ENCODE peak calls at places on chromosome 19, in six cellular contexts. One of them, this sample, is unnamed.

GRCh38 chr19:19115954-19116353 is 22.3 kb downstream of the TMEM161A start:
- DNase-seq in Peyer's patch: peak
- DNase-seq in GM13976: peak
- DNase-seq in astrocyte of the cerebellum: no peak
- DNase-seq in body of pancreas: peak
- DNase-seq in head of caudate nucleus: peak
- DNase-seq in this sample: no peak

GRCh38 chr19:33890569-33890968 is 93.9 kb downstream of the KCTD15 start:
- DNase-seq in Peyer's patch: no peak
- DNase-seq in GM13976: no peak
- DNase-seq in astrocyte of the cerebellum: no peak
- DNase-seq in body of pancreas: no peak
- DNase-seq in head of caudate nucleus: no peak
- DNase-seq in this sample: no peak

GRCh38 chr19:18869231-18869575 is 26.8 kb downstream of the CERS1 start:
- DNase-seq in Peyer's patch: no peak
- DNase-seq in GM13976: no peak
- DNase-seq in astrocyte of the cerebellum: no peak
- DNase-seq in body of pancreas: no peak
- DNase-seq in head of caudate nucleus: no peak
- DNase-seq in this sample: no peak

GRCh38 chr19:28633223-28634030 is 579.5 kb downstream of the UQCRFS1 start:
- DNase-seq in Peyer's patch: no peak
- DNase-seq in GM13976: peak
- DNase-seq in astrocyte of the cerebellum: peak
- DNase-seq in body of pancreas: peak
- DNase-seq in head of caudate nucleus: peak
- DNase-seq in this sample: peak

GRCh38 chr19:19558055-19558454 is 20.0 kb downstream of the CILP2 start:
- DNase-seq in Peyer's patch: no peak
- DNase-seq in GM13976: no peak
- DNase-seq in astrocyte of the cerebellum: no peak
- DNase-seq in body of pancreas: no peak
- DNase-seq in head of caudate nucleus: no peak
- DNase-seq in this sample: no peak

GRCh38 chr19:46009530-46010510 is 13.0 kb downstream of the PGLYRP1 start:
- DNase-seq in Peyer's patch: peak
- DNase-seq in GM13976: peak
- DNase-seq in astrocyte of the cerebellum: peak
- DNase-seq in body of pancreas: peak
- DNase-seq in head of caudate nucleus: peak
- DNase-seq in this sample: peak

GRCh38 chr19:32189956-32190706 is 155.3 kb upstream of the ZNF507 start:
- DNase-seq in Peyer's patch: no peak
- DNase-seq in GM13976: no peak
- DNase-seq in astrocyte of the cerebellum: no peak
- DNase-seq in body of pancreas: no peak
- DNase-seq in head of caudate nucleus: no peak
- DNase-seq in this sample: no peak

GRCh38 chr19:3537438-3538240 is 1.3 kb upstream of the TEKTIP1 start:
- DNase-seq in Peyer's patch: no peak
- DNase-seq in GM13976: no peak
- DNase-seq in astrocyte of the cerebellum: no peak
- DNase-seq in body of pancreas: no peak
- DNase-seq in head of caudate nucleus: no peak
- DNase-seq in this sample: no peak

GRCh38 chr19:19140476-19140875 is 2.2 kb upstream of the TMEM161A start:
- DNase-seq in Peyer's patch: no peak
- DNase-seq in GM13976: no peak
- DNase-seq in astrocyte of the cerebellum: no peak
- DNase-seq in body of pancreas: no peak
- DNase-seq in head of caudate nucleus: no peak
- DNase-seq in this sample: no peak

GRCh38 chr19:52734340-52734892 is 428 bp downstream of the ZNF611 start:
- DNase-seq in Peyer's patch: no peak
- DNase-seq in GM13976: peak
- DNase-seq in astrocyte of the cerebellum: no peak
- DNase-seq in body of pancreas: peak
- DNase-seq in head of caudate nucleus: peak
- DNase-seq in this sample: no peak

GRCh38 chr19:33463194-33463593 is 58.4 kb downstream of the PEPD start:
- DNase-seq in Peyer's patch: no peak
- DNase-seq in GM13976: no peak
- DNase-seq in astrocyte of the cerebellum: no peak
- DNase-seq in body of pancreas: no peak
- DNase-seq in head of caudate nucleus: peak
- DNase-seq in this sample: peak

GRCh38 chr19:11300811-11301120 is 4.8 kb downstream of the TSPAN16 start:
- DNase-seq in Peyer's patch: no peak
- DNase-seq in GM13976: no peak
- DNase-seq in astrocyte of the cerebellum: no peak
- DNase-seq in body of pancreas: no peak
- DNase-seq in head of caudate nucleus: peak
- DNase-seq in this sample: no peak

GRCh38 chr19:41479757-41480191 is 36.8 kb downstream of the ERICH4 start:
- DNase-seq in Peyer's patch: no peak
- DNase-seq in GM13976: no peak
- DNase-seq in astrocyte of the cerebellum: no peak
- DNase-seq in body of pancreas: peak
- DNase-seq in head of caudate nucleus: no peak
- DNase-seq in this sample: no peak

GRCh38 chr19:33436360-33437345 is 63.1 kb downstream of the CEBPG start:
- DNase-seq in Peyer's patch: no peak
- DNase-seq in GM13976: no peak
- DNase-seq in astrocyte of the cerebellum: no peak
- DNase-seq in body of pancreas: no peak
- DNase-seq in head of caudate nucleus: no peak
- DNase-seq in this sample: no peak

This sample was measured in globus pallidus.